ENCODE peak calls at places on chromosomes 13 and 19, in four cellular contexts. E is A549, A is GM12878, B is HepG2. I is an unnamed sample.

GRCh38 chr19:4581381-4582111 is 22.1 kb upstream of the SEMA6B start:
- DNase-seq in E (no peak), A (no peak), B (no peak), I (peak; percentile 94)

GRCh38 chr19:4406626-4407025 is 4.2 kb downstream of the CHAF1A start:
- DNase-seq in E (no peak), A (no peak), B (peak; percentile 66), I (no peak)

GRCh38 chr19:33778089-33778791 is 18.4 kb upstream of the KCTD15 start:
- DNase-seq in E (peak; percentile 85), A (peak; percentile 4), B (peak; percentile 54), I (peak; percentile 96)

GRCh38 chr13:28159057-28159456 is 20.7 kb downstream of the PAN3 start:
- DNase-seq in E (no peak), A (no peak), B (no peak), I (no peak)

GRCh38 chr13:72808917-72809500 is 27.1 kb downstream of the PIBF1 start:
- DNase-seq in E (peak; percentile 9), A (no peak), B (peak; percentile 9), I (peak; percentile 12)

GRCh38 chr19:10808937-10809655 is 26.9 kb downstream of the TMED1 start:
- DNase-seq in E (peak; percentile 39), A (no peak), B (no peak), I (peak; percentile 66)

GRCh38 chr19:20077791-20078463 is at the start of gene ZNF90:
- DNase-seq in E (peak; percentile 1), A (peak; percentile 11), B (peak; percentile 88), I (peak; percentile 6)

GRCh38 chr13:43786766-43787517 is at the start of gene ENOX1:
- DNase-seq in E (peak; percentile 54), A (no peak), B (no peak), I (no peak)

GRCh38 chr19:10086904-10087256 is 763 bp downstream of the SHFL start:
- DNase-seq in E (no peak), A (no peak), B (no peak), I (peak; percentile 62)

GRCh38 chr13:39132286-39132685 is 94.0 kb downstream of the NHLRC3 start:
- DNase-seq in E (no peak), A (no peak), B (no peak), I (no peak)

GRCh38 chr13:43785166-43785680 is 1.5 kb downstream of the ENOX1 start:
- DNase-seq in E (no peak), A (no peak), B (no peak), I (no peak)

GRCh38 chr19:9130965-9131364 is 4.2 kb upstream of the OR7G3 start:
- DNase-seq in E (no peak), A (no peak), B (no peak), I (no peak)

GRCh38 chr19:35017507-35017906 is 12.8 kb upstream of the SCN1B start:
- DNase-seq in E (no peak), A (no peak), B (no peak), I (no peak)

GRCh38 chr13:104648291-104648690 is 1582.1 kb upstream of the SLC10A2 start:
- DNase-seq in E (no peak), A (no peak), B (no peak), I (no peak)

GRCh38 chr19:32227561-32228165 is 117.7 kb upstream of the ZNF507 start:
- DNase-seq in E (no peak), A (no peak), B (no peak), I (no peak)

GRCh38 chr19:18613589-18614234 is 1.0 kb downstream of the TMEM59L start:
- DNase-seq in E (no peak), A (no peak), B (no peak), I (no peak)

GRCh38 chr19:52170304-52170703 is 1.1 kb downstream of the ZNF836 start:
- DNase-seq in E (no peak), A (no peak), B (no peak), I (no peak)

GRCh38 chr13:42996584-42996983 is 4.5 kb upstream of the EPSTI1 start:
- DNase-seq in E (peak; percentile 50), A (no peak), B (peak; percentile 9), I (no peak)

GRCh38 chr19:4232614-4233281 is 3.4 kb downstream of the EBI3 start:
- DNase-seq in E (no peak), A (no peak), B (no peak), I (no peak)

DNA sequence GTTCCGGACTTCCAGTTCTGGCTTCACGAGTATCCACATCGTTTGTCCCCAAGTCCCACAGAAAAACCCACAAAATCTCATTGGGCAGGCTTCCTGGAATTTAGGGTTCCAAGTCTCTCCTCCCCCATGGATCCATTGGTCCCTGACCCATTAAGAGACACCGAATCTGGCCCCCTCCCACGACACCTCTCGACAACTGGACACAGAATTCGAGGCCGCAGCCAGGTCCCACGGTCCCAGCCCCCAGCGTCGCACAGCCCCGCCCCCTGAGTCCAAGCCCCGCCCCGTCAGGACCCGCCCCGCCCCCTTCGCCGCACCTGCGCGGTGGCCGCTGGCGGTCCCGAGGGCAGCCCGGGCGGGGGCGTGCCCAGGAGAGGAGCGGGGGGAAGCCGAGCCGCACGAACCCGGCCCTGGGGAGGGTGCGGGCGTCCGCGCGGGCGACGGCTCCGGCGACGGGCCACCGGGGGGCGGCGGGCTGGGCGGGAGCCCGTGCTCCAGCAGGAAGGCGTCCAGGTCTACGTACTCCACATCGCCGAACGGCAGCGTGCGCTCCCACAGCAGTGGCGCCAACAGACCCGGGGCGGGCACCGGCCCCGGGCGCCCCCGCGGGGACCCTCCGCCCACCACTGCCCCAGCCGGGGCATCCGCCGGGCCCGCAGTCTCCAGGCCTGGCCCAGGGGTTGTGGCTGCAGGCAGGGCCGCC is 1.8 kb downstream of the DBP start:
- DNase-seq in E (peak; percentile 73), A (no peak), B (no peak), I (peak; percentile 89)
- TF ChIP-seq POLR2AphosphoS2 in E (no peak), A (no peak), B (no peak), I (no peak)

DNA sequence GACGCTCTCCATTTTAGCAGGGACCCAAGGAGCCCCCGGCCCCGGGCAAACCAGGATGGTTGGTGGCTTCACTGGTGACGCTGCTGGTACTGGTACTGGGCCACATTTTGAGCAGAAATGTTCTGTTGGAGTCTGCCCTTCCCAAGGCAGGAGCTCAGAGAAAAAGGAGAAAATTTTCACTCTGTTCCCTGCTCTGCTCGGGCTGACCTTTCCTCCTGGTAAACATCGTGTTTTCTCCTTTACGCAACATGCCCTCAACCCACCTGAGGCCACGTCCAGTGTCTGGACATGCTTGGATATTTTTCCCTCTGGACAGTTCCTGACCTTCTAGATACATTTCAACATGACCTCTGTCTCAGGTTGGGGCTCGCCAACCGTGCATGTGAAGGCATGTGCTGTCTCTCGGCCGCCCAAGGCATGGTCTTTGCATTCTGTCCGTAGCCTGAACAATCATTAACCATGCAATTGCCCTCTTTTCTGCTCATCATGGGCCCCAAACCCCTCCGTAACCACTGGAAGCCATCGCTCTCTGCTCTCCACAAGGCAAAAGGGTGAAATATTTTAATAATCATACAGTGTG is 115.2 kb upstream of the PEG3 start:
- DNase-seq in E (no peak), A (no peak), B (peak; percentile 97), I (no peak)
- TF ChIP-seq POLR2AphosphoS2 in E (no peak), A (no peak), B (no peak), I (no peak)

DNA sequence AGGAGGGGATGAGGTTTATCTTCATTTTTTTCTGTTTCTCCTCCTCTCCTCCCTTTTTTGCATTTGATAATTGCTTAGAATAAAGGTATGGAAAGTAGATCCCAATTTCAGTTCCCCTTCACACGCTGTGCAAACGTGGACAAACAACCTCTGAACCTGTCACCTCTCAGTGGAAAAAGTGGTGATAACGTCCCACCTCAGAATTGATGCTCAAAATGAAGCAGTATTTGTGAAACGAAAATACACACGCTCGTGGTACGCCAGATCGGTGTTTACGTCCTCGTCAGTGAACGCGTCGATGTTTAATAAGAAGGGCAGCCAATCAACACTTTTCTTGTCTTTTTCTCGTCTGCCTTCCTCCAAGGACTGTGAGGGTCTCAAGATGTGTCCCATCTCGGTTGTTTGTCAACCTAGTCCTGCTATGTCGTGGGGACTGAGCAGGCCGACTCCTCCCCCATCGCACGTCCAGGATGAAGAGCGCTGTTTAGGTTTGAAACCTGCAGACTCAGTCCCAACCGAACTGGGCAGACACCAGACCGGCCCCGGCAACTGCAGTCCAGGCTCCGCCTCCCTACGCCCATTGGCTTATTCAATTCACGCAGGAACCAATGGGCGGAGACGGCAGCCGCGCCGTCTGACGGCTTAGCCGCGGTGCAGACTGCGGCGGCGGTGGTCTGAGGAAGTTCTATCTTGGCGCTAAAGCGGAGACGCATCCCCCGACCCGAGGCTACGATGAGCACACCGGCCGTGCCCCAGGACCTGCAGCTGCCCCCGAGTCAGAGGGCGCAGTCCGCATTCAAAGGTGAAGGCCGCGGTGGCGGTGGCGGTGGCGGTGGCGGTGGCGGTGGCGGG is at the start of gene CKAP2:
- DNase-seq in E (peak; percentile 92), A (peak; percentile 77), B (peak; percentile 88), I (peak; percentile 95)
- TF ChIP-seq POLR2AphosphoS2 in E (no peak), A (no peak), B (no peak), I (no peak)

DNA sequence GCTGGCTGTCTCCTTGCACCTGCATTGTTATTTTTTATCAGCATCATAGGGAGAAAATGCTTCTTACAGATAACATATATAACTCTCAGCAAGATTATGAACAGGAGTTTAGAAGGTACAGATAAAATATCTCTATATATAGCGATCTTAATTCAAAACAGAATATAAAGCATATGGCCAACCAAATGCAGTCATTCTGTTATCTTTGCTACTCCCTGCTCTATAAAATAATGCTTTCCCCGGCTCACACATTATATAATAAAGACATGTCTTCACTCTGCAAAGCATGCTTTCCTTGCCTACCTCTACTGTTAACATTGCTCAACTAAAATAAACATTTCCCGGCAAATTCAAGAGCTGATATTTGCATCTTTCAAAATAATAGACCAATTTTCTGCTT is 161.7 kb downstream of the FGF14 start:
- DNase-seq in E (no peak), A (no peak), B (no peak), I (no peak)
- TF ChIP-seq POLR2AphosphoS2 in E (no peak), A (no peak), B (no peak), I (no peak)

DNA sequence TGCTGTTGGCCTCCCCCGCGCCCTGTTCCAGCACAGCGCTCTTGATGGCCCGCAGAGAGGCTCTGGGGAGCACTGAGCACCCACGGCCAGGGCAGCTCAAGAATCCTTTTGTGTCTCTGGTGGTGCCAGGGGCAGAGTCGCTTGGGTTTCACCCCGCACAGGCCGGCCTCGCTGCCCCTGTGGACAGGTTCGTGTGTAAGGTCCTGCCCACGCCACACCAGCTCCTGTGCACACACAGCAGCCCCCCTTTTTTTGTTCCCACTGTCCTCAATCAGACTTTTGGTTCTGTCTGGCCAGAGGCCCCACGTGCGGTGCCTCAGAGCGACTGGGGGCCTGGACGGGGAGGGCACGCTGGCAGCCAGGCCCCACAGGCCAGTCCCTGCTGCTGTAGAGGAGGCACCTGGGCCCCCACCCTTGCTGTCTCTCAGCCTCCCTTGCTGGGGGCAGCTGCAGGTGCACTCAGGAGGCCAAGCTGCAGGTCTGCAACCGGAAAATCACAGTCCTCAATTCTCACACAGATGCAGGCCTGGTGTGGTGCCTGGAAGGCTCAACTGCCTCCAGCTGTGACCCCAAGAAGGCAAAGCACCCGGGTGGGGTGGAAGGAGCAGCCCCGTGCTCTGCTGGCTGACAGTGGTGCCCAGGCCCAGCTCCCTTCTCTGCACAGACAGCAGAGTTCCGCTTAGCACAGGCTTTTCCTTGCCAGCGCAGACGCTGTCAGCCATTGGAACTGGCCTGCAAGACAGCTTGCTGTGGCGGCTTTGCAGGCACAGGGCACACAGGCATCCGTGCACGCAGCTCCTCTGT is 12.6 kb upstream of the F7 start:
- DNase-seq in E (no peak), A (no peak), B (no peak), I (no peak)
- TF ChIP-seq POLR2AphosphoS2 in E (no peak), A (no peak), B (no peak), I (no peak)

I was measured in K562.